ENCODE peak calls at places on chromosome 1, in eight cellular contexts. Z is tibial nerve, F is stomach, S is A549, P is sigmoid colon, Y is transverse colon, R is H1, B is SK-N-SH. H is an unnamed sample. For H3K4me1, the result is how much of the 10 kb centered on the place peaks cover.

GRCh38 chr1:14999441-14999840 is 154.1 kb upstream of the TMEM51 start:
- DNase-seq in R (no peak), F (no peak), Z (no peak), P (no peak), Y (no peak), B (no peak), S (no peak), H (no peak)

GRCh38 chr1:84253041-84253440 is 48.5 kb upstream of the SAMD13 start:
- DNase-seq in S (peak), R (no peak), F (no peak), B (no peak), Y (no peak), P (no peak), Z (no peak), H (no peak)

GRCh38 chr1:155026588-155026987 is 7.0 kb downstream of the DCST2 start:
- DNase-seq in Y (no peak), R (no peak), B (no peak), Z (no peak), P (no peak), F (no peak), S (peak), H (no peak)

GRCh38 chr1:183989078-183989577 is 48.4 kb downstream of the COLGALT2 start:
- DNase-seq in P (no peak), R (no peak), Y (no peak), S (no peak), F (no peak), Z (no peak), B (no peak), H (no peak)

GRCh38 chr1:176949033-176949662 is 215.4 kb downstream of the ASTN1 start:
- DNase-seq in Z (no peak), R (peak), P (no peak), Y (peak), F (peak), B (peak), S (peak), H (peak)

GRCh38 chr1:226344441-226345120 is 35.6 kb upstream of the LIN9 start:
- DNase-seq in S (no peak), Z (no peak), B (no peak), R (no peak), F (no peak), P (peak), Y (no peak), H (no peak)

GRCh38 chr1:21610027-21610426 is 59.1 kb downstream of the RAP1GAP start:
- DNase-seq in Z (no peak), P (no peak), F (no peak), S (no peak), R (no peak), Y (no peak), B (no peak), H (no peak)

GRCh38 chr1:6500446-6501406 is 9.3 kb upstream of the PLEKHG5 start:
- DNase-seq in F (no peak), Z (no peak), Y (no peak), P (peak), S (no peak), B (peak), R (no peak), H (peak)

GRCh38 chr1:210828996-210829596 is 304.9 kb downstream of the KCNH1 start:
- DNase-seq in Z (no peak), R (no peak), F (no peak), Y (no peak), B (no peak), P (no peak), S (peak), H (no peak)

GRCh38 chr1:6461237-6461530 is 4.8 kb downstream of the TNFRSF25 start:
- DNase-seq in B (no peak), S (no peak), F (no peak), Y (no peak), R (no peak), Z (no peak), P (no peak), H (no peak)

GRCh38 chr1:62057230-62057629 is 137.4 kb upstream of the L1TD1 start:
- DNase-seq in F (no peak), P (no peak), Z (no peak), B (no peak), R (no peak), S (no peak), Y (no peak), H (no peak)

GRCh38 chr1:165369255-165369848 is 12.8 kb upstream of the LMX1A start:
- DNase-seq in R (peak), P (no peak), B (peak), F (peak), S (peak), Y (peak), Z (peak), H (peak)

GRCh38 chr1:170146861-170147260 is 1.1 kb downstream of the NTMT2 start:
- DNase-seq in B (no peak), Y (no peak), R (no peak), F (no peak), Z (no peak), S (no peak), P (no peak), H (no peak)

GRCh38 chr1:21764615-21765423 is 18.1 kb downstream of the USP48 start:
- DNase-seq in B (peak), Z (peak), F (peak), R (no peak), Y (no peak), S (peak), P (no peak), H (peak)

GRCh38 chr1:100538935-100539835 is 1.2 kb downstream of the GPR88 start:
- DNase-seq in B (peak), F (peak), Z (no peak), R (peak), P (peak), S (peak), Y (no peak), H (peak)

GRCh38 chr1:78408830-78409229 is 81.9 kb upstream of the PTGFR start:
- DNase-seq in Y (no peak), Z (peak), F (no peak), P (no peak), S (no peak), R (no peak), B (no peak), H (no peak)

DNA sequence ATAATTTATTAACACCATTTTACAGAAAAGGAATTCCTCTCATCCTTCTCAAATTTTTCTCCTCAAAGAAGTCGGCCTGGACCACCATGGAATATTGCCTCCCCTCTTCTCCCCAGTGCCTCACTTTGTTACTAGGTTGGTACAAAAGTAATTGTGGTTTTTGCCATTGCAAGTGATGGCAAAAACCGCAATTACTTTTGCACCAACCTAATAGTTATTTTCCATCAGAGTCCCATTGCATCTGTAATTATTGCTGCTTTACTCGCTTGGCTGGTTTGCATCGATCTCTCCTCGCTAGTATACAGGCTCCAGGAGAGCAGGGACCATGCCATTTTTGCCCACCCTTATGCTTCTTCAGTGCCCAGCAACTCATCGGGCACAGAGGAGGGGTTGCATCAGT is 970 bp upstream of the C1orf94 start:
- DNase-seq in Y (no peak), S (no peak), P (no peak), R (no peak), Z (no peak), F (no peak), B (no peak), H (no peak)
- TF ChIP-seq EP300 in Y (no peak), S (no peak), P (no peak), R (no peak), Z (no peak), F (no peak), B (no peak), H (no peak)

DNA sequence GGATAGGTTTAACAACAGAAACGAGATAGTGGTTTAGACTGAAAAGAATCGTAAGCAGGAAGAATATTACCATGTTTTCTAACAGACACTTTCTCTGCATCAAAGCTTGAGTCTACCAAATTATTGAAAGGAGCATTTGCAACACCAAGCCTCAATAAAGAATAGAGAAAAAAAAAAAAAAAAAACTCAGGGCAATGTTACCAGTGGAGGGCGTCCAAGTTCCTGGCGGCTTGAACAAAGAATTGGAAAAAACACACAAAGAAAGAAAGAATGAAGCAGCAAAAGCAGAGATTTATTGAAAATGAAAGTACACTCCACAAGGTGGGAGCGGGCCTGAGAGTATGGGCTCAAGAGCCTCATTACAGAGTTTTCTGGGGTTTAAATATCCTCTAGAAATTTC is 686.5 kb upstream of the ADGRL2 start:
- DNase-seq in S (no peak), Y (no peak), R (peak), Z (no peak), P (no peak), F (no peak), B (no peak), H (no peak)
- TF ChIP-seq CTCF in S (no peak), Y (no peak), R (no peak), Z (no peak), P (no peak), F (no peak), B (peak), H (no peak)

GRCh38 chr1:9316080-9316444 is 23.4 kb downstream of the SPSB1 start:
- DNase-seq in B (no peak), R (no peak), Y (no peak), P (no peak), F (no peak), Z (no peak), S (peak), H (no peak)
- H3K4me1 ChIP-seq in B (under half), R (under half), Y (half or more), P (half or more), F (half or more), Z (under half), S (half or more), H (half or more)

DNA sequence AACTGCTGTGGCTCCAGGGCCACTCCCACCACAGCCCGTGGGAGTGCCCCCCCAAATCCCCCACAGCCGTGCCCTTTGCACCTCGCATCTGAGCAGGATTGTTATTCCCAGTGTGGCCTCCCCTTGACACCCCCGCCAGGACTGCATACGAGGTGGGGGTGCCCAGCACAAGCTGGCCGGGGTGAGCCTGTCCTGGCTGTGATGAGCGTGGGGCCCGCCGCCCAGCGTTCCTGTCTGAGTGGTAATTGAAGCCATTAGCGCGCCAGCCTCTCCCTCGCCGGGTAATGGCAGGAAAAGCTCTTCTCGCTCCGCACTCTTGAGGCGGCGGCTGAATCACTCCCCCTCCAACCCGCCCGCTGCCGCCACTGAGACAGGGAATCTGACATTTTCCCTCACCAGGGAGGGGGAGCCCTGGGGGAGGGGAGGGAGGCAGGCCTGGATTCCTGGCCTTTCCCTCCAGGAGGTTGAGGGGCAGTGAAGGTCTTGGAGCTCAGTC is 27.7 kb downstream of the PTPRF start:
- DNase-seq in S (no peak), F (no peak), Z (no peak), Y (peak), B (peak), R (no peak), P (peak), H (peak)
- TF ChIP-seq EP300 in S (no peak), F (no peak), Z (peak), Y (no peak), B (no peak), R (no peak), P (no peak), H (no peak)

GRCh38 chr1:116842654-116843053 is 67.1 kb upstream of the PTGFRN start:
- DNase-seq in Y (no peak), R (no peak), S (no peak), P (no peak), B (no peak), Z (no peak), F (no peak), H (no peak)
- TF ChIP-seq CTCF in Y (no peak), R (no peak), S (no peak), P (no peak), B (peak), Z (no peak), F (no peak), H (no peak)

DNA sequence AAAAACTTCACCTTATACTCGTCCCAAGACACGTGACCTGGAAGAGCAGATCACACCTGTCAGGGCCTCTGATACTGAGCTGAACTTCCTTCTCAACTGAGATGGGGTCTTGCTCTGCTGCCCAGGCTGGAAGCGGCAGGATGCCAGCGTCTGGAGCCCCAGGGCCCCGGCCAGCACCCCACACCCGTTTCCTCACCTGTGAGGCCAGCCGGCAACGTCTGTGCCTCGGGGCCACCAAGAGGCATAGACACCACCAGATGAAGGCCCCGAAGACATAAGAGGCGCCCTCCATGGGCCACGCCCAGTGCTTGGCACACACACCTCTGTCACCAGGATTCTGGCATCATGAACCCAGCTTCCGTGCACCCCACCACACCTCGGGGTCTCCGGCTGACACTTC is 8.5 kb downstream of the SDF4 start:
- DNase-seq in S (no peak), Y (no peak), R (no peak), F (no peak), P (no peak), B (no peak), Z (no peak), H (no peak)
- H3K4me1 ChIP-seq in S (under half), Y (under half), R (under half), F (under half), P (under half), B (under half), Z (under half), H (under half)

DNA sequence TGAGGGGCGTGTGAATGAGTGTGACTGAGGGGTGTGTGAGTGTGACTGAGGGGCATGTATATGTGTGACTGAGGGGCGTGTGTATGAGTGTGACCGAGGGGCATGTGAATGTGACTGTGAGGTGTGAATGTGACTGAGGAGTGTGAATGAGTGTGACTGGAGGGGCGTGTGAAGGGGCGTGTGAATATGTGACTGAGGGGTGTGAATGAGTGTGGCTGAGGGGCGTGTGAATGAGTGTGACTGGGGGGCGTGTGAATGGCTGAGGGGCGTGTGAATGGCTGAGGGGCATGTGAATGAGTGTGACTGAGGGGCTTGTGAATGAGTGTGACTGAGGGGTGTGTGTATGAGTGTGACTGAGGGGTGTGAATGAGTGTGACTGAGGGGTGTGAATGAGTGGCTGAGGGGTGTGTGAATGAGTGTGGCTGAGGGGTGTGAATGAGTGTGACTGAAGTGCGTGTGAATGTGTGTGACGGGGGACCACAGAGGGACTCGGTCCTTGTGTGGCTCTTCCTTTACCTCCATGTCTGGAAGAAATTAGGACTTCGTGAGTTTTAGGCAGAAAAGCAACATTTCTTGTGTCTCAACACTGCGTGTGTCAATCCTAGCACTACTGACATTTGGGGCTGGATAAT is 105.8 kb downstream of the GLIS1 start:
- DNase-seq in S (no peak), Y (no peak), P (no peak), F (peak), B (no peak), R (peak), Z (no peak), H (no peak)
- TF ChIP-seq EP300 in S (no peak), Y (no peak), P (no peak), F (no peak), B (no peak), R (no peak), Z (no peak), H (no peak)

GRCh38 chr1:223684488-223684792 is 18.9 kb upstream of the CAPN8 start:
- DNase-seq in F (no peak), B (no peak), R (no peak), Z (no peak), P (no peak), S (no peak), Y (no peak), H (no peak)
- TF ChIP-seq CTCF in F (no peak), B (no peak), R (no peak), Z (no peak), P (no peak), S (no peak), Y (no peak), H (no peak)

GRCh38 chr1:32013386-32014198 is at the start of gene KHDRBS1:
- DNase-seq in S (peak), R (peak), B (peak), Z (peak), F (peak), P (peak), Y (peak), H (peak)
- H3K4me1 ChIP-seq in S (under half), R (under half), B (under half), Z (under half), F (under half), P (under half), Y (under half), H (under half)

DNA sequence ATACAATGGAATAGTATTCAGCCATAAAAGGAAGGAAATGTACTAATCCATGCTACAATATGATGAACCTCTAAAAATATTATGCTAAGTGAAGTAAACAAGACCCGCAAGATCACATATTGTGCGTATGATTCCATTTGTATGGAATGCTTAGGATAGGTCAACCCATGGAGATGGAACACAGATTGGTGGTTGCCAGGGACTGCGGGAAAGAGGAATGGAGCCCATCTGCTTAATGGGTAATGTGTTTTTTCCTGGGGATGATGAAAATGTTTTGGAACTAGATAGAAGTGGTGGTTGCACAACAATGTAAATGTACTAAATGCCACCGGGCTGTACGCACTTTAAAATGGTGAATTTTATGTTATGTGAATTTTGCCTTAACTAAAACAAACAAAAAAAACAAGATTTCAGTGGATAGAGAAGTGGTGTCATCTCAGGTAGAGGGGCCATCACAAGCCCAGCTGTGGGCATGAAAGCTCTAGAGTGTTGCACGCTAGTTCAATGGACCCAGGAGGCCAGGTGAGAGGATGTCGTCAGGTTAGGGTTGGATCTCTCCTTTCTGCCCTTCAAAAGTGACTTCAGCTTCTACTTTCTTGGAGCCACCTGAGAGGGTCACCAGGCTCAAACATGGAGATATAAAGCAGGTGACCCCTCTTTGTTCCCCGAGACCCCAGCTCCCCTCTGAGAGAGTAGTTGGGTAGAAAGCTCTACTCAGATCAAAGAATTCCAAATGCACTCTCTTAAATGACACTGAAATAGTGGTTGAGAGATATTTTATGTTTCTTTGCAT is 2.5 kb downstream of the C1orf115 start:
- DNase-seq in B (no peak), S (no peak), Y (no peak), Z (no peak), P (no peak), F (no peak), R (no peak), H (no peak)
- TF ChIP-seq EP300 in B (no peak), S (no peak), Y (no peak), Z (no peak), P (no peak), F (no peak), R (no peak), H (no peak)